ENCODE peak calls at places on chromosomes 16 and 17, in nine cellular contexts. P, C, B, F, O, E, A, V and J are unnamed samples.

GRCh38 chr17:44906010-44906646 is 6.9 kb upstream of the EFTUD2 start:
- DNase-seq in P (no peak), C (peak; percentile 17), B (no peak), F (no peak), O (peak; percentile 91), E (no peak), A (peak; percentile 87), V (peak; percentile 82), J (no peak)

GRCh38 chr17:66952031-66952524 is 12.4 kb upstream of the CACNG4 start:
- DNase-seq in P (peak; percentile 30), C (peak; percentile 49), B (no peak), F (no peak), O (peak; percentile 78), E (peak; percentile 16), A (peak; percentile 85), V (peak; percentile 98), J (peak; percentile 96)

GRCh38 chr16:7431723-7432122 is 99.1 kb downstream of the RBFOX1 start:
- DNase-seq in P (no peak), C (no peak), B (no peak), F (no peak), O (no peak), E (no peak), A (no peak), V (no peak), J (no peak)

GRCh38 chr16:69861276-69862030 is 89.7 kb upstream of the CLEC18A start:
- DNase-seq in P (peak; percentile 68), C (peak; percentile 70), B (peak; percentile 81), F (no peak), O (peak; percentile 10), E (no peak), A (peak; percentile 36), V (no peak), J (no peak)

GRCh38 chr17:9557846-9558245 is 17.8 kb downstream of the STX8 start:
- DNase-seq in P (no peak), C (no peak), B (no peak), F (no peak), O (no peak), E (no peak), A (no peak), V (no peak), J (no peak)

GRCh38 chr16:56241596-56241995 is 50.3 kb downstream of the GNAO1 start:
- DNase-seq in P (no peak), C (no peak), B (no peak), F (no peak), O (no peak), E (no peak), A (peak; percentile 28), V (peak; percentile 10), J (no peak)

GRCh38 chr17:68061512-68062313 is 26.2 kb downstream of the KPNA2 start:
- DNase-seq in P (no peak), C (peak; percentile 58), B (no peak), F (no peak), O (peak; percentile 51), E (no peak), A (no peak), V (no peak), J (no peak)

GRCh38 chr17:50103252-50103651 is 8.1 kb downstream of the PDK2 start:
- DNase-seq in P (no peak), C (no peak), B (no peak), F (no peak), O (no peak), E (no peak), A (no peak), V (no peak), J (no peak)

GRCh38 chr16:15689290-15689689 is 39.2 kb downstream of the NDE1 start:
- DNase-seq in P (no peak), C (peak; percentile 64), B (no peak), F (no peak), O (no peak), E (no peak), A (no peak), V (no peak), J (no peak)

GRCh38 chr17:28230011-28230410 is 89.0 kb upstream of the TMEM97 start:
- DNase-seq in P (peak; percentile 92), C (peak; percentile 73), B (peak; percentile 38), F (no peak), O (no peak), E (no peak), A (no peak), V (no peak), J (no peak)

GRCh38 chr16:67407176-67407787 is 9.0 kb downstream of the ZDHHC1 start:
- DNase-seq in P (no peak), C (no peak), B (no peak), F (no peak), O (peak; percentile 58), E (no peak), A (no peak), V (peak; percentile 53), J (no peak)

GRCh38 chr17:17561408-17562144 is 29.9 kb downstream of the PEMT start:
- DNase-seq in P (peak; percentile 79), C (peak; percentile 47), B (peak; percentile 74), F (no peak), O (no peak), E (no peak), A (no peak), V (peak; percentile 44), J (no peak)

GRCh38 chr16:49280022-49280741 is 1.5 kb downstream of the CBLN1 start:
- DNase-seq in P (peak; percentile 25), C (no peak), B (no peak), F (no peak), O (no peak), E (peak; percentile 90), A (no peak), V (no peak), J (no peak)

GRCh38 chr17:64741038-64741641 is 79.0 kb upstream of the SMURF2 start:
- DNase-seq in P (peak; percentile 45), C (no peak), B (peak; percentile 74), F (no peak), O (peak; percentile 33), E (no peak), A (no peak), V (no peak), J (no peak)

GRCh38 chr16:89701425-89702406 is at the start of gene SPATA2L:
- DNase-seq in P (peak; percentile 97), C (peak; percentile 95), B (peak; percentile 88), F (peak; percentile 83), O (peak; percentile 74), E (peak; percentile 98), A (no peak), V (peak; percentile 85), J (no peak)
- TF ChIP-seq CTCF in P (peak; percentile 13), C (peak; percentile 22), B (no peak), F (peak; percentile 41), O (no peak), E (peak; percentile 28), A (no peak), V (peak; percentile 57), J (peak; percentile 34)

GRCh38 chr17:47840742-47841487 is at the start of gene SCRN2:
- DNase-seq in P (peak; percentile 91), C (peak; percentile 86), B (peak; percentile 92), F (peak; percentile 97), O (peak; percentile 77), E (peak; percentile 95), A (no peak), V (peak; percentile 67), J (no peak)

GRCh38 chr17:47844230-47844629 is 3.2 kb upstream of the SCRN2 start:
- DNase-seq in P (no peak), C (no peak), B (no peak), F (no peak), O (no peak), E (no peak), A (no peak), V (no peak), J (no peak)

GRCh38 chr17:47841488-47842308 is 625 bp upstream of the SCRN2 start:
- DNase-seq in P (no peak), C (no peak), B (no peak), F (no peak), O (no peak), E (no peak), A (no peak), V (no peak), J (no peak)

GRCh38 chr17:47844814-47845453 is 3.9 kb upstream of the SCRN2 start:
- DNase-seq in P (no peak), C (no peak), B (no peak), F (no peak), O (no peak), E (no peak), A (no peak), V (no peak), J (no peak)

GRCh38 chr17:47843391-47843730 is 2.3 kb upstream of the SCRN2 start:
- DNase-seq in P (no peak), C (no peak), B (no peak), F (no peak), O (no peak), E (no peak), A (no peak), V (no peak), J (no peak)
- TF ChIP-seq CTCF in P (no peak), C (no peak), B (no peak), F (no peak), O (no peak), E (no peak), A (no peak), V (no peak), J (no peak)

DNA sequence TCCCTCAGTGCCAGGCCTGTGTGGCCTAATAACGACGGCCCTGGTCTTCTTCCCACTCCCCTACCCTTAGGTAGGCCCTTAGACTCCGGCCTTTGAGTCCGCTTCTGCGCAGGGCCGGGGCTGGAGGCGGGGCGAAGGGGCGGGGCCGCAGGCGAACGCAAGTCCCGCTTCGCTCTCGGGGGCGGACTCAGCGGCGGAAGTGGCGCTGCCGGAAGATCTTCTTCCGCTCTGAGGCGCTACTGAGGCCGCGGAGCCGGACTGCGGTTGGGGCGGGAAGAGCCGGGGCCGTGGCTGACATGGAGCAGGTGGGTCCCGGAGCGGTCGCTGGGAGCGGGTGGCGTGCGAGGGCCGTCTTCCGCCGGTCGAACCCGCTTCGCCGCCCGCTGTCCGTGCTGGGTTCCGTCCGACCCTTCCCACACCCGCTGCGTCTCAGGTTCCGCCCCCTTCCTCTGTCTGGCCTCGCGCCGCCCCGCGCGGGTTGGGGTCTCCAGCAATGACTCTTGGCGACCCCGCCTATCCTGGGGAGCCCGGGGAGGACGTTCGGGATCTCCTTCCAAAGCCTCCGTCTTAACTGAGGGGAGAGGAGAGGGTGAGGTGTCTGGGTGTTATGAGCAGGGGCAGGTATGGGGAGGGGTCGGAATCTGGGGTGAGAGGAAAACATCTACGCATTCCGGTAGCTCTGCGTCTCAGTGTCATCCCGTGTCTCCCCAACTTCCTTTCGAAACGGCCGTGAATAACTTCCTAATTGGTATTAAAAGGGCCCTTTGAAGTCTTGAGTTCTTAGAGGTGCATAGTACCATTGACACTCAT is at the start of gene STARD3:
- DNase-seq in P (peak; percentile 93), C (peak; percentile 92), B (peak; percentile 96), F (peak; percentile 87), O (peak; percentile 84), E (peak; percentile 96), A (peak; percentile 33), V (peak; percentile 75), J (no peak)
- TF ChIP-seq CTCF in P (no peak), C (no peak), B (no peak), F (no peak), O (peak; percentile 3), E (peak; percentile 19), A (peak; percentile 29), V (peak; percentile 33), J (no peak)

DNA sequence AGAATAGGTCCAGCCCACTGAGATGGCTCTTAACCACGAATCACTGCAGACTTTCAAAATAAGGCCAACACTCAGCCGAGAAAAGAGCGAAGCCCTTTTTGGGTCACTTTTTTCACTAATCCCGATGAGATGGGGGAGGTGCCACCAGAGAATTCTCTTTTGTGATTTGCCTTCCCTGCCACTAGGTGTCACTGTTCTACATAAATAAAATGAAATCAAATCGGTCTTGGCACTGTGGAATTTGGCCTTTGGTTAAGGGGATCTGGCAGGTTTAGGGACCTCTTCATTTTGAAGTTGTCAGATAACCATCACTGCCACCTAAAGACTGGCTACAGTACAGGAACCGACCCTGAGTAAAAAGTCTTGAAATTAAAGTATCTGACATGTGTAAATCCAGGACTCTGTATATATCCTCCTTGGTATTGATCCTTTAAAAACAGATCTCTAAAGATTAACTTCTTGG is 147.0 kb downstream of the HS3ST4 start:
- DNase-seq in P (peak; percentile 48), C (peak; percentile 17), B (no peak), F (peak; percentile 31), O (peak; percentile 14), E (peak; percentile 86), A (peak; percentile 3), V (peak; percentile 22), J (peak; percentile 16)
- TF ChIP-seq CTCF in P (peak; percentile 69), C (peak; percentile 64), B (peak; percentile 54), F (peak; percentile 87), O (peak; percentile 60), E (peak; percentile 83), A (peak; percentile 55), V (peak; percentile 64), J (peak; percentile 69)